ENCODE peak calls at places on chromosomes 2 and 18, in four cellular contexts. X is neural crest cell, P is midbrain, O is AG04450. M is an unnamed sample.

GRCh38 chr18:48534364-48534763 is 4.5 kb upstream of the CTIF start:
- DNase-seq in P (no peak), X (no peak), O (no peak), M (no peak)

GRCh38 chr2:75055820-75056675 is 97.6 kb downstream of the POLE4 start:
- DNase-seq in X (no peak), O (no peak), P (no peak), M (no peak)

GRCh38 chr2:47541848-47542450 is 139.0 kb downstream of the MSH2 start:
- DNase-seq in O (peak; percentile 32), P (no peak), X (no peak), M (no peak)

GRCh38 chr2:38264649-38265322 is 112.3 kb downstream of the ATL2 start:
- DNase-seq in X (no peak), P (no peak), O (no peak), M (no peak)

GRCh38 chr2:46568212-46569009 is 89.0 kb downstream of the TMEM247 start:
- DNase-seq in P (no peak), O (no peak), X (no peak), M (no peak)

GRCh38 chr2:99066075-99066557 is 75.4 kb upstream of the C2orf15 start:
- DNase-seq in X (no peak), O (peak; percentile 4), P (peak; percentile 54), M (peak; percentile 44)

GRCh38 chr18:46222710-46223360 is 118.7 kb downstream of the HAUS1 start:
- DNase-seq in X (no peak), O (no peak), P (no peak), M (no peak)

GRCh38 chr18:44599409-44599808 is 81.3 kb upstream of the SETBP1 start:
- DNase-seq in O (no peak), X (no peak), P (peak; percentile 81), M (no peak)

GRCh38 chr2:236179653-236180500 is 11.7 kb upstream of the GBX2 start:
- DNase-seq in O (no peak), X (no peak), P (no peak), M (no peak)

GRCh38 chr2:50831666-50832065 is 200.3 kb downstream of the NRXN1 start:
- DNase-seq in P (peak; percentile 41), O (no peak), X (no peak), M (no peak)

GRCh38 chr2:3294066-3294465 is 83.6 kb downstream of the EIPR1 start:
- DNase-seq in X (no peak), P (no peak), O (no peak), M (no peak)

GRCh38 chr2:207640661-207641060 is 15.5 kb upstream of the METTL21A start:
- DNase-seq in X (no peak), O (no peak), P (no peak), M (no peak)

GRCh38 chr2:37583402-37583801 is 88.0 kb downstream of the CDC42EP3 start:
- DNase-seq in P (no peak), O (no peak), X (no peak), M (no peak)

GRCh38 chr2:241157841-241158545 is 7.7 kb downstream of the PPP1R7 start:
- DNase-seq in O (no peak), X (no peak), P (no peak), M (no peak)

GRCh38 chr2:121565389-121566250 is 34.9 kb downstream of the RNU4ATAC start:
- DNase-seq in X (no peak), O (no peak), P (no peak), M (no peak)

GRCh38 chr2:108884629-108885028 is 98.1 kb downstream of the CCDC138 start:
- DNase-seq in X (no peak), P (no peak), O (no peak), M (no peak)

GRCh38 chr2:134976074-134976702 is 57.6 kb downstream of the CCNT2 start:
- DNase-seq in P (no peak), X (no peak), O (no peak), M (no peak)

GRCh38 chr18:12288406-12288762 is 19.7 kb upstream of the TUBB6 start:
- DNase-seq in O (no peak), P (no peak), X (no peak), M (no peak)

GRCh38 chr2:196230051-196230450 is 58.7 kb upstream of the STK17B start:
- DNase-seq in O (no peak), P (no peak), X (no peak), M (no peak)

GRCh38 chr2:134736167-134736885 is 17.5 kb upstream of the TMEM163 start:
- DNase-seq in O (no peak), P (no peak), X (no peak), M (peak; percentile 3)